ENCODE peak calls at places on chromosomes 2 and 18, in four cellular contexts. One of them, this sample, is unnamed.

GRCh38 chr2:9857814-9858729 is 14.8 kb downstream of the TAF1B start:
- DNase-seq in cardiac muscle cell: no peak
- DNase-seq in neural progenitor cell: no peak
- DNase-seq in heart right ventricle: no peak
- DNase-seq in this sample: no peak

GRCh38 chr2:173652311-173652710 is 297.6 kb downstream of the CDCA7 start:
- DNase-seq in neural progenitor cell: no peak
- DNase-seq in cardiac muscle cell: no peak
- DNase-seq in heart right ventricle: no peak
- DNase-seq in this sample: no peak

GRCh38 chr2:74003494-74004211 is 18.9 kb downstream of the TET3 start:
- DNase-seq in heart right ventricle: peak; percentile 58
- DNase-seq in cardiac muscle cell: no peak
- DNase-seq in neural progenitor cell: peak; percentile 56
- DNase-seq in this sample: no peak

GRCh38 chr2:159542101-159542500 is 74.2 kb downstream of the BAZ2B start:
- DNase-seq in heart right ventricle: no peak
- DNase-seq in neural progenitor cell: no peak
- DNase-seq in cardiac muscle cell: no peak
- DNase-seq in this sample: no peak

GRCh38 chr2:202337133-202337532 is 39.0 kb upstream of the BMPR2 start:
- DNase-seq in neural progenitor cell: no peak
- DNase-seq in heart right ventricle: no peak
- DNase-seq in cardiac muscle cell: peak; percentile 3
- DNase-seq in this sample: no peak

GRCh38 chr2:144382848-144383247 is 137.1 kb downstream of the ZEB2 start:
- DNase-seq in cardiac muscle cell: no peak
- DNase-seq in heart right ventricle: no peak
- DNase-seq in neural progenitor cell: no peak
- DNase-seq in this sample: no peak

GRCh38 chr2:11534078-11534745 is 367 bp downstream of the GREB1 start:
- DNase-seq in cardiac muscle cell: no peak
- DNase-seq in neural progenitor cell: no peak
- DNase-seq in heart right ventricle: no peak
- DNase-seq in this sample: no peak

GRCh38 chr2:68362069-68362468 is 3.0 kb upstream of the PLEK start:
- DNase-seq in heart right ventricle: peak; percentile 77
- DNase-seq in cardiac muscle cell: peak; percentile 76
- DNase-seq in neural progenitor cell: peak; percentile 81
- DNase-seq in this sample: peak; percentile 76

GRCh38 chr2:237603718-237604362 is 13.3 kb upstream of the RAB17 start:
- DNase-seq in cardiac muscle cell: no peak
- DNase-seq in neural progenitor cell: peak; percentile 44
- DNase-seq in heart right ventricle: peak; percentile 64
- DNase-seq in this sample: no peak

GRCh38 chr2:125588780-125589179 is 1067.2 kb upstream of the GYPC start:
- DNase-seq in heart right ventricle: no peak
- DNase-seq in neural progenitor cell: no peak
- DNase-seq in cardiac muscle cell: no peak
- DNase-seq in this sample: no peak

GRCh38 chr2:229738024-229738625 is 23.8 kb upstream of the DNER start:
- DNase-seq in heart right ventricle: no peak
- DNase-seq in cardiac muscle cell: no peak
- DNase-seq in neural progenitor cell: no peak
- DNase-seq in this sample: no peak

GRCh38 chr18:74268175-74268574 is 23.6 kb downstream of the CYB5A start:
- DNase-seq in cardiac muscle cell: no peak
- DNase-seq in neural progenitor cell: no peak
- DNase-seq in heart right ventricle: no peak
- DNase-seq in this sample: no peak

GRCh38 chr18:56575819-56576663 is 62.4 kb downstream of the TXNL1 start:
- DNase-seq in cardiac muscle cell: peak; percentile 66
- DNase-seq in neural progenitor cell: peak; percentile 71
- DNase-seq in heart right ventricle: peak; percentile 56
- DNase-seq in this sample: no peak

DNA sequence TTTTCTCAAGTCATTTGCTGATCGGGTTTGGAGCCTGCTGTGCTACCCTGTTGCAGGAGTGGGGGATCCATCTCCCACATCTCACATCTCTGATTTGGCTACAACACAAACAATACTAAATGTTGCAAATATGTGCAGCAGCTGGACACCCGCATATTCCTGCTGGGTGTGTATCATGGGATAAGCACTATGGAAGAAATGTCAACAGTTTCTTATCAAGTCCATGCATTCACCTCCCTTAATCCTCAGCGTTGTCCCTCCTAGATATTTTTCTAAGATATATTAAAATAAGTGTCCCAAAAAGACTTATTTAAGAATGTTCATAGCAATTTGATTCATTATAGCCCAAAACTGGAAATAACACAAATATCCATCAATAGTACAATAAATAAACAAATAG is 303.7 kb downstream of the TRIB2 start:
- DNase-seq in cardiac muscle cell: no peak
- DNase-seq in neural progenitor cell: no peak
- DNase-seq in heart right ventricle: no peak
- DNase-seq in this sample: no peak
- H3K27me3 ChIP-seq in cardiac muscle cell: no peaks in the 10 kb centered on the region
- H3K27me3 ChIP-seq in neural progenitor cell: no peaks in the 10 kb centered on the region
- H3K27me3 ChIP-seq in heart right ventricle: no peaks in the 10 kb centered on the region
- H3K27me3 ChIP-seq in this sample: no peaks in the 10 kb centered on the region

GRCh38 chr2:241334813-241335212 is 19.1 kb downstream of the SEPTIN2 start:
- DNase-seq in heart right ventricle: no peak
- DNase-seq in cardiac muscle cell: no peak
- DNase-seq in neural progenitor cell: no peak
- DNase-seq in this sample: no peak
- H3K4me1 ChIP-seq in heart right ventricle: peaks cover 3% of the 10 kb centered on the region
- H3K4me1 ChIP-seq in cardiac muscle cell: no peaks in the 10 kb centered on the region
- H3K4me1 ChIP-seq in neural progenitor cell: no peaks in the 10 kb centered on the region
- H3K4me1 ChIP-seq in this sample: peaks cover 5% of the 10 kb centered on the region

GRCh38 chr2:95345066-95345414 is 47.9 kb downstream of the KCNIP3 start:
- DNase-seq in neural progenitor cell: no peak
- DNase-seq in heart right ventricle: no peak
- DNase-seq in cardiac muscle cell: no peak
- DNase-seq in this sample: no peak

GRCh38 chr2:95344656-95345055 is 47.5 kb downstream of the KCNIP3 start:
- DNase-seq in cardiac muscle cell: no peak
- DNase-seq in neural progenitor cell: no peak
- DNase-seq in heart right ventricle: no peak
- DNase-seq in this sample: peak; percentile 29

GRCh38 chr2:95344208-95344570 is 47.0 kb downstream of the KCNIP3 start:
- DNase-seq in neural progenitor cell: no peak
- DNase-seq in heart right ventricle: no peak
- DNase-seq in cardiac muscle cell: no peak
- DNase-seq in this sample: no peak

GRCh38 chr2:95343429-95344207 is 46.5 kb downstream of the KCNIP3 start:
- DNase-seq in neural progenitor cell: no peak
- DNase-seq in heart right ventricle: no peak
- DNase-seq in cardiac muscle cell: no peak
- DNase-seq in this sample: no peak

GRCh38 chr2:95342556-95343320 is 45.6 kb downstream of the KCNIP3 start:
- DNase-seq in cardiac muscle cell: no peak
- DNase-seq in heart right ventricle: no peak
- DNase-seq in neural progenitor cell: no peak
- DNase-seq in this sample: peak; percentile 56
- H3K27me3 ChIP-seq in cardiac muscle cell: peaks cover 61% of the 10 kb centered on the region
- H3K27me3 ChIP-seq in heart right ventricle: peaks cover 21% of the 10 kb centered on the region
- H3K27me3 ChIP-seq in neural progenitor cell: peaks cover 83% of the 10 kb centered on the region
- H3K27me3 ChIP-seq in this sample: peaks cover 15% of the 10 kb centered on the region

DNA sequence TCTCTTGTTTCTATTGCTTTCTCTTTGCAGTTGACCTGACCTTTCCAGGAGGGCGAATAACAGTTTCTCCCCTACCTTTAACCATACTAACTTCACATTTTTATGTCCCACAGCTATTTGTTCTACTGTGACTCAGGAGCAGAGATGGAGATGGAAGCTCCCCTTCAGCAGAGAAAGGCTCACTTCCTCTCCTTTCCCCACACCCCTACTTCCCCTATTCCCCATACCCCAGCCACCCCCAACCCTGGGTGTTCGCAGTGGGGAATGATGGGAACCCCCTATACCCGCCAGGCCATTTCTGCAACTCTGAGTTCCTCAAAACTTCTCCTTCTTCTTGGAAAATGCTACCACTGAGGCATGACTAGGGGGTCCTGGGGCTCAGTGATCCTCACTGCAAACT is 285.4 kb upstream of the MGAT5 start:
- DNase-seq in cardiac muscle cell: no peak
- DNase-seq in heart right ventricle: no peak
- DNase-seq in neural progenitor cell: no peak
- DNase-seq in this sample: no peak
- H3K4me1 ChIP-seq in cardiac muscle cell: no peaks in the 10 kb centered on the region
- H3K4me1 ChIP-seq in heart right ventricle: peaks cover 18% of the 10 kb centered on the region
- H3K4me1 ChIP-seq in neural progenitor cell: no peaks in the 10 kb centered on the region
- H3K4me1 ChIP-seq in this sample: no peaks in the 10 kb centered on the region